ENCODE peak calls at places on chromosomes 4 and X, in eight cellular contexts. Z, X, T, Y, B, O, N and G are unnamed samples.

GRCh38 chr4:83217721-83218522 is 66.7 kb downstream of the COQ2 start:
- DNase-seq in Z (no peak), X (no peak), T (no peak), Y (peak; percentile 97), B (peak; percentile 51), O (no peak), N (no peak), G (peak; percentile 94)

GRCh38 chrX:107348990-107349389 is 100.5 kb upstream of the FRMPD3 start:
- DNase-seq in Z (no peak), X (no peak), T (no peak), Y (no peak), B (no peak), O (no peak), N (no peak), G (no peak)

GRCh38 chr4:114780205-114780604 is 181.6 kb downstream of the UGT8 start:
- DNase-seq in Z (no peak), X (no peak), T (peak; percentile 1), Y (peak; percentile 5), B (no peak), O (no peak), N (peak; percentile 1), G (no peak)

GRCh38 chrX:72181178-72182125 is at the start of gene PIN4:
- DNase-seq in Z (peak; percentile 91), X (peak; percentile 94), T (peak; percentile 97), Y (peak; percentile 96), B (peak; percentile 93), O (peak; percentile 94), N (peak; percentile 96), G (peak; percentile 86)

GRCh38 chr4:104123021-104123420 is 371.7 kb downstream of the CXXC4 start:
- DNase-seq in Z (no peak), X (no peak), T (no peak), Y (no peak), B (no peak), O (no peak), N (no peak), G (no peak)

GRCh38 chrX:49309401-49309981 is 6.0 kb downstream of the GAGE10 start:
- DNase-seq in Z (no peak), X (no peak), T (peak; percentile 36), Y (no peak), B (peak; percentile 27), O (no peak), N (peak; percentile 5), G (no peak)

GRCh38 chr4:33357121-33357520 is 2637.0 kb downstream of the PCDH7 start:
- DNase-seq in Z (no peak), X (no peak), T (no peak), Y (no peak), B (no peak), O (no peak), N (no peak), G (no peak)

GRCh38 chr4:152510349-152511147 is 25.3 kb downstream of the FBXW7 start:
- DNase-seq in Z (no peak), X (no peak), T (no peak), Y (peak; percentile 17), B (no peak), O (no peak), N (no peak), G (no peak)

GRCh38 chrX:139739138-139739537 is 31.2 kb upstream of the MCF2 start:
- DNase-seq in Z (no peak), X (no peak), T (peak; percentile 73), Y (peak; percentile 62), B (no peak), O (no peak), N (peak; percentile 67), G (no peak)

GRCh38 chr4:123017636-123018390 is 95.4 kb upstream of the NUDT6 start:
- DNase-seq in Z (no peak), X (no peak), T (peak; percentile 84), Y (no peak), B (no peak), O (no peak), N (peak; percentile 84), G (no peak)

GRCh38 chr4:1062419-1062818 is 50.9 kb downstream of the RNF212 start:
- DNase-seq in Z (no peak), X (no peak), T (no peak), Y (no peak), B (no peak), O (no peak), N (no peak), G (no peak)

GRCh38 chr4:180333156-180333555 is 1910.0 kb upstream of the TENM3 start:
- DNase-seq in Z (no peak), X (no peak), T (no peak), Y (no peak), B (no peak), O (no peak), N (no peak), G (no peak)

GRCh38 chr4:143240920-143241319 is 56.2 kb downstream of the USP38 start:
- DNase-seq in Z (no peak), X (no peak), T (no peak), Y (no peak), B (no peak), O (no peak), N (no peak), G (no peak)

GRCh38 chr4:87527446-87528240 is 1.5 kb downstream of the SPARCL1 start:
- DNase-seq in Z (no peak), X (no peak), T (peak; percentile 42), Y (no peak), B (no peak), O (no peak), N (peak; percentile 9), G (no peak)

GRCh38 chr4:87525636-87526035 is 3.5 kb downstream of the SPARCL1 start:
- DNase-seq in Z (no peak), X (no peak), T (peak; percentile 65), Y (no peak), B (no peak), O (peak; percentile 32), N (peak; percentile 20), G (no peak)

GRCh38 chr4:87532109-87532508 is 2.9 kb upstream of the SPARCL1 start:
- DNase-seq in Z (no peak), X (no peak), T (peak; percentile 39), Y (no peak), B (no peak), O (no peak), N (no peak), G (no peak)

GRCh38 chr4:87530868-87531267 is 1.7 kb upstream of the SPARCL1 start:
- DNase-seq in Z (peak; percentile 86), X (peak; percentile 89), T (peak; percentile 84), Y (no peak), B (peak; percentile 49), O (peak; percentile 87), N (peak; percentile 84), G (no peak)

GRCh38 chr4:87529187-87529586 is at the start of gene SPARCL1:
- DNase-seq in Z (peak; percentile 35), X (peak; percentile 82), T (no peak), Y (no peak), B (no peak), O (peak; percentile 68), N (no peak), G (no peak)
- H3K4me3 ChIP-seq in Z (peak within 1 kb of the TSS; percentile 39), X (peak within 1 kb of the TSS; percentile 46), T (no peak within 1 kb of the TSS), Y (no peak within 1 kb of the TSS), B (peak within 1 kb of the TSS; percentile 2), O (peak within 1 kb of the TSS; percentile 61), N (no peak within 1 kb of the TSS), G (no peak within 1 kb of the TSS)

GRCh38 chr4:183073838-183074145 is 25.3 kb upstream of the WWC2 start:
- DNase-seq in Z (no peak), X (no peak), T (no peak), Y (no peak), B (no peak), O (no peak), N (no peak), G (no peak)
- TF ChIP-seq CTCF in Z (no peak), X (no peak), T (no peak), Y (no peak), B (no peak), O (no peak), N (no peak), G (no peak)

DNA sequence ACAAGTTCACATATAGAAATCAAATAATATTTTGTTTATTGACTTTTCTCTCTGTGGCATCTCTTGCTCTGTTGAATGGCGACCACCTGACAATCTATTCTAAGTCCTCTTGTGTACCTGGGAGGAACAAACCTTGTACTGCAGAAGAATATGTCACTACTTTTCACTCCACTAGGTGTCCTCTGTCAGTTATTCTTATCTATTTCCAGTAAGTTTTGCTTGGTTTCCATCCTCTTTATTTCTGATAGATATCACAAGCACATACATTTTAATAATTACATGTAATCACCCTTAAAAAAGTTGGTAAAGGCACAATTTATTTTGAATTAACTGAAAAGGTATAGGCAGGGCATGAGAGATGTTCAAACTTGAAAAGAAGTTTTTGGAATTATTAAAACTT is 238.4 kb downstream of the SNCA start:
- DNase-seq in Z (no peak), X (no peak), T (peak; percentile 8), Y (peak; percentile 18), B (no peak), O (no peak), N (no peak), G (no peak)
- H3K4me3 ChIP-seq in Z (no peak overlapping the region), X (no peak overlapping the region), T (no peak overlapping the region), Y (no peak overlapping the region), B (no peak overlapping the region), O (no peak overlapping the region), N (no peak overlapping the region), G (no peak overlapping the region)

GRCh38 chr4:139301821-139302611 is at the start of gene NDUFC1:
- DNase-seq in Z (peak; percentile 44), X (peak; percentile 77), T (peak; percentile 49), Y (peak; percentile 73), B (peak; percentile 76), O (peak; percentile 46), N (peak; percentile 33), G (no peak)
- TF ChIP-seq CTCF in Z (no peak), X (peak; percentile 19), T (peak; percentile 26), Y (peak; percentile 21), B (no peak), O (no peak), N (peak; percentile 31), G (peak; percentile 33)

GRCh38 chr4:7722716-7723115 is 216.9 kb downstream of the AFAP1 start:
- DNase-seq in Z (no peak), X (no peak), T (no peak), Y (no peak), B (no peak), O (no peak), N (peak; percentile 11), G (no peak)

GRCh38 chr4:7721984-7722551 is 217.6 kb downstream of the AFAP1 start:
- DNase-seq in Z (no peak), X (no peak), T (peak; percentile 41), Y (no peak), B (no peak), O (no peak), N (no peak), G (no peak)

GRCh38 chr4:7717161-7717560 is 222.5 kb downstream of the AFAP1 start:
- DNase-seq in Z (no peak), X (no peak), T (no peak), Y (no peak), B (no peak), O (no peak), N (no peak), G (no peak)

GRCh38 chr4:7717946-7718490 is 221.6 kb downstream of the AFAP1 start:
- DNase-seq in Z (no peak), X (no peak), T (no peak), Y (no peak), B (no peak), O (no peak), N (no peak), G (no peak)

GRCh38 chr4:7719354-7720174 is 220.1 kb downstream of the AFAP1 start:
- DNase-seq in Z (peak; percentile 69), X (no peak), T (peak; percentile 38), Y (peak; percentile 22), B (peak; percentile 56), O (peak; percentile 54), N (peak; percentile 16), G (no peak)
- H3K4me3 ChIP-seq in Z (no peak overlapping the region), X (no peak overlapping the region), T (no peak overlapping the region), Y (no peak overlapping the region), B (no peak overlapping the region), O (no peak overlapping the region), N (no peak overlapping the region), G (no peak overlapping the region)

GRCh38 chr4:134777626-134778025 is 576.0 kb upstream of the PABPC4L start:
- DNase-seq in Z (no peak), X (no peak), T (no peak), Y (no peak), B (no peak), O (no peak), N (no peak), G (no peak)
- TF ChIP-seq CTCF in Z (no peak), X (no peak), T (no peak), Y (no peak), B (no peak), O (no peak), N (no peak), G (no peak)